ENCODE peak calls at places on chromosome 16, in eight cellular contexts. One of them, this sample, is unnamed. For H3K4me1, the result is how much of the 10 kb centered on the place peaks cover.

GRCh38 chr16:22191966-22192260 is 14.2 kb upstream of the EEF2K start:
- DNase-seq in esophagus squamous epithelium: no peak
- DNase-seq in IMR-90: peak
- DNase-seq in left ventricle myocardium inferior: no peak
- DNase-seq in aorta: no peak
- DNase-seq in right lobe of liver: no peak
- DNase-seq in endodermal cell: no peak
- DNase-seq in psoas muscle: peak
- DNase-seq in this sample: no peak

GRCh38 chr16:79519448-79519847 is 81.1 kb downstream of the MAF start:
- DNase-seq in right lobe of liver: peak
- DNase-seq in psoas muscle: peak
- DNase-seq in esophagus squamous epithelium: no peak
- DNase-seq in aorta: peak
- DNase-seq in IMR-90: no peak
- DNase-seq in endodermal cell: no peak
- DNase-seq in left ventricle myocardium inferior: peak
- DNase-seq in this sample: no peak

GRCh38 chr16:12176051-12176450 is 199.5 kb downstream of the SNX29 start:
- DNase-seq in esophagus squamous epithelium: no peak
- DNase-seq in IMR-90: no peak
- DNase-seq in left ventricle myocardium inferior: no peak
- DNase-seq in aorta: no peak
- DNase-seq in endodermal cell: no peak
- DNase-seq in psoas muscle: no peak
- DNase-seq in right lobe of liver: no peak
- DNase-seq in this sample: no peak

GRCh38 chr16:58280846-58281301 is 14.0 kb downstream of the PRSS54 start:
- DNase-seq in endodermal cell: no peak
- DNase-seq in aorta: no peak
- DNase-seq in esophagus squamous epithelium: no peak
- DNase-seq in left ventricle myocardium inferior: no peak
- DNase-seq in psoas muscle: no peak
- DNase-seq in IMR-90: no peak
- DNase-seq in right lobe of liver: no peak
- DNase-seq in this sample: no peak

GRCh38 chr16:24359490-24359889 is 103.4 kb downstream of the CACNG3 start:
- DNase-seq in right lobe of liver: no peak
- DNase-seq in left ventricle myocardium inferior: no peak
- DNase-seq in psoas muscle: no peak
- DNase-seq in esophagus squamous epithelium: no peak
- DNase-seq in aorta: no peak
- DNase-seq in IMR-90: no peak
- DNase-seq in endodermal cell: no peak
- DNase-seq in this sample: no peak

GRCh38 chr16:7086842-7087616 is 245.6 kb upstream of the RBFOX1 start:
- DNase-seq in endodermal cell: peak
- DNase-seq in aorta: no peak
- DNase-seq in esophagus squamous epithelium: no peak
- DNase-seq in IMR-90: no peak
- DNase-seq in left ventricle myocardium inferior: peak
- DNase-seq in psoas muscle: peak
- DNase-seq in right lobe of liver: peak
- DNase-seq in this sample: no peak

GRCh38 chr16:82638095-82638798 is 11.5 kb downstream of the CDH13 start:
- DNase-seq in aorta: no peak
- DNase-seq in endodermal cell: no peak
- DNase-seq in IMR-90: peak
- DNase-seq in left ventricle myocardium inferior: no peak
- DNase-seq in psoas muscle: no peak
- DNase-seq in right lobe of liver: no peak
- DNase-seq in esophagus squamous epithelium: no peak
- DNase-seq in this sample: no peak

GRCh38 chr16:59210955-59211541 is 476.9 kb upstream of the GOT2 start:
- DNase-seq in psoas muscle: no peak
- DNase-seq in esophagus squamous epithelium: no peak
- DNase-seq in aorta: no peak
- DNase-seq in left ventricle myocardium inferior: no peak
- DNase-seq in IMR-90: peak
- DNase-seq in endodermal cell: peak
- DNase-seq in right lobe of liver: no peak
- DNase-seq in this sample: no peak

GRCh38 chr16:56357291-56357764 is 68.0 kb downstream of the AMFR start:
- DNase-seq in IMR-90: peak
- DNase-seq in endodermal cell: peak
- DNase-seq in left ventricle myocardium inferior: peak
- DNase-seq in right lobe of liver: peak
- DNase-seq in psoas muscle: no peak
- DNase-seq in aorta: peak
- DNase-seq in esophagus squamous epithelium: no peak
- DNase-seq in this sample: peak

GRCh38 chr16:57538235-57538711 is 1.9 kb upstream of the CCDC102A start:
- DNase-seq in endodermal cell: peak
- DNase-seq in esophagus squamous epithelium: no peak
- DNase-seq in IMR-90: no peak
- DNase-seq in aorta: peak
- DNase-seq in right lobe of liver: no peak
- DNase-seq in left ventricle myocardium inferior: no peak
- DNase-seq in psoas muscle: no peak
- DNase-seq in this sample: no peak

GRCh38 chr16:80231888-80232287 is 308.9 kb upstream of the DYNLRB2 start:
- DNase-seq in aorta: no peak
- DNase-seq in right lobe of liver: no peak
- DNase-seq in psoas muscle: no peak
- DNase-seq in esophagus squamous epithelium: no peak
- DNase-seq in left ventricle myocardium inferior: no peak
- DNase-seq in endodermal cell: no peak
- DNase-seq in IMR-90: peak
- DNase-seq in this sample: no peak

GRCh38 chr16:10617662-10618420 is 37.4 kb upstream of the EMP2 start:
- DNase-seq in esophagus squamous epithelium: no peak
- DNase-seq in psoas muscle: no peak
- DNase-seq in IMR-90: no peak
- DNase-seq in aorta: no peak
- DNase-seq in endodermal cell: no peak
- DNase-seq in right lobe of liver: no peak
- DNase-seq in left ventricle myocardium inferior: no peak
- DNase-seq in this sample: no peak

GRCh38 chr16:83247767-83248372 is 559.9 kb upstream of the HSBP1 start:
- DNase-seq in endodermal cell: no peak
- DNase-seq in aorta: no peak
- DNase-seq in psoas muscle: no peak
- DNase-seq in left ventricle myocardium inferior: no peak
- DNase-seq in IMR-90: no peak
- DNase-seq in esophagus squamous epithelium: no peak
- DNase-seq in right lobe of liver: no peak
- DNase-seq in this sample: no peak

GRCh38 chr16:81410643-81411235 is 33.9 kb upstream of the CMIP start:
- DNase-seq in IMR-90: no peak
- DNase-seq in aorta: peak
- DNase-seq in left ventricle myocardium inferior: no peak
- DNase-seq in esophagus squamous epithelium: no peak
- DNase-seq in psoas muscle: no peak
- DNase-seq in endodermal cell: peak
- DNase-seq in right lobe of liver: no peak
- DNase-seq in this sample: no peak

GRCh38 chr16:54244061-54244886 is 42.3 kb downstream of the IRX3 start:
- DNase-seq in endodermal cell: peak
- DNase-seq in aorta: no peak
- DNase-seq in psoas muscle: no peak
- DNase-seq in right lobe of liver: no peak
- DNase-seq in IMR-90: no peak
- DNase-seq in esophagus squamous epithelium: no peak
- DNase-seq in left ventricle myocardium inferior: no peak
- DNase-seq in this sample: no peak

GRCh38 chr16:81608515-81609209 is 164.1 kb downstream of the CMIP start:
- DNase-seq in endodermal cell: no peak
- DNase-seq in esophagus squamous epithelium: no peak
- DNase-seq in IMR-90: peak
- DNase-seq in psoas muscle: peak
- DNase-seq in aorta: no peak
- DNase-seq in left ventricle myocardium inferior: no peak
- DNase-seq in right lobe of liver: no peak
- DNase-seq in this sample: no peak

DNA sequence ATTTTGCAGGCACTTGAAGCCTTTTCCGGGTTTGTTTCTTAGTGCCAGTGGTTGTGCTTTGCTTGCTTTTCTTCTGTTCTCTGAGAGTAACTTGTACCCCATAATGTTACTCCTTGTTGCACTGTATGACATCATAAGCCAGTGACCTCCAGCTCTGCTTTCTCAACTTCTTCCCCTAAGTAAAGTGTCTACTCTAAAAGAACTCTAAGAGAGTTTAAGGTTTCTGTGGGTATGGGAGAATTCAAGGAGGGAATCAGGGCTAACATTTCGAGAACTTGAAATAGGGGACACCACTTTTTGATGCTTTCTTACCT is 64.6 kb downstream of the TANGO6 start:
- DNase-seq in psoas muscle: no peak
- DNase-seq in aorta: no peak
- DNase-seq in endodermal cell: no peak
- DNase-seq in IMR-90: peak
- DNase-seq in esophagus squamous epithelium: no peak
- DNase-seq in right lobe of liver: no peak
- DNase-seq in left ventricle myocardium inferior: no peak
- DNase-seq in this sample: no peak
- H3K4me3 ChIP-seq in psoas muscle: no peak
- H3K4me3 ChIP-seq in aorta: no peak
- H3K4me3 ChIP-seq in endodermal cell: peak
- H3K4me3 ChIP-seq in IMR-90: no peak
- H3K4me3 ChIP-seq in esophagus squamous epithelium: no peak
- H3K4me3 ChIP-seq in right lobe of liver: no peak
- H3K4me3 ChIP-seq in left ventricle myocardium inferior: no peak
- H3K4me3 ChIP-seq in this sample: no peak

DNA sequence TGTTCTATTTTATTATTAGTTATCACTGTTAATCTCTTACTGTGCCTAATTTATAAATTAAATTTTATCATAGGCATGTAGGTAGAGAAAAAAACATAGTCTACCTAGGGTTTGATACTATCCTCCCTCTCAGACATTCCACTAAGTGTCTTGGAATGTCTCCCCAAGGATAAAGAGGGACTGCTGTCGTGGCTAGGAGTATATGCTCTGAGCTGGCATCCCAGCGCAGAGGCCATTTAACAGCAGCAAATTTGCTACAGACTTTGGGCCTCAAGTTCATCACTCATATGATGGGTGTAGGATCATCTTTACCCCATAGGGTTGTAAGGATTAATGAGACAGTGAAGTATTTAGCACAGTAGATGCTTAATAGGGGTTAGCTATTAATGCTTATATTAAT is 56.7 kb downstream of the ZFHX3 start:
- DNase-seq in esophagus squamous epithelium: no peak
- DNase-seq in IMR-90: no peak
- DNase-seq in aorta: no peak
- DNase-seq in endodermal cell: no peak
- DNase-seq in right lobe of liver: no peak
- DNase-seq in left ventricle myocardium inferior: no peak
- DNase-seq in psoas muscle: no peak
- DNase-seq in this sample: no peak
- H3K4me1 ChIP-seq in esophagus squamous epithelium: half or more
- H3K4me1 ChIP-seq in IMR-90: under half
- H3K4me1 ChIP-seq in aorta: under half
- H3K4me1 ChIP-seq in endodermal cell: under half
- H3K4me1 ChIP-seq in right lobe of liver: half or more
- H3K4me1 ChIP-seq in left ventricle myocardium inferior: half or more
- H3K4me1 ChIP-seq in psoas muscle: half or more
- H3K4me1 ChIP-seq in this sample: under half

GRCh38 chr16:86257546-86257945 is 252.8 kb upstream of the FOXF1 start:
- DNase-seq in right lobe of liver: no peak
- DNase-seq in psoas muscle: no peak
- DNase-seq in IMR-90: no peak
- DNase-seq in esophagus squamous epithelium: no peak
- DNase-seq in left ventricle myocardium inferior: no peak
- DNase-seq in endodermal cell: no peak
- DNase-seq in aorta: no peak
- DNase-seq in this sample: no peak

GRCh38 chr16:86261379-86261778 is 248.9 kb upstream of the FOXF1 start:
- DNase-seq in endodermal cell: peak
- DNase-seq in psoas muscle: no peak
- DNase-seq in IMR-90: peak
- DNase-seq in aorta: no peak
- DNase-seq in left ventricle myocardium inferior: no peak
- DNase-seq in esophagus squamous epithelium: no peak
- DNase-seq in right lobe of liver: no peak
- DNase-seq in this sample: no peak

GRCh38 chr16:86256995-86257394 is 253.3 kb upstream of the FOXF1 start:
- DNase-seq in right lobe of liver: no peak
- DNase-seq in left ventricle myocardium inferior: no peak
- DNase-seq in IMR-90: no peak
- DNase-seq in aorta: no peak
- DNase-seq in psoas muscle: no peak
- DNase-seq in esophagus squamous epithelium: no peak
- DNase-seq in endodermal cell: peak
- DNase-seq in this sample: no peak

GRCh38 chr16:86259499-86259898 is 250.8 kb upstream of the FOXF1 start:
- DNase-seq in psoas muscle: no peak
- DNase-seq in left ventricle myocardium inferior: no peak
- DNase-seq in right lobe of liver: no peak
- DNase-seq in IMR-90: no peak
- DNase-seq in esophagus squamous epithelium: no peak
- DNase-seq in aorta: no peak
- DNase-seq in endodermal cell: peak
- DNase-seq in this sample: no peak

GRCh38 chr16:86258713-86259112 is 251.6 kb upstream of the FOXF1 start:
- DNase-seq in aorta: no peak
- DNase-seq in right lobe of liver: no peak
- DNase-seq in IMR-90: peak
- DNase-seq in psoas muscle: no peak
- DNase-seq in endodermal cell: peak
- DNase-seq in esophagus squamous epithelium: no peak
- DNase-seq in left ventricle myocardium inferior: no peak
- DNase-seq in this sample: no peak
- H3K27ac ChIP-seq in aorta: no peak
- H3K27ac ChIP-seq in right lobe of liver: no peak
- H3K27ac ChIP-seq in IMR-90: peak
- H3K27ac ChIP-seq in psoas muscle: no peak
- H3K27ac ChIP-seq in endodermal cell: no peak
- H3K27ac ChIP-seq in esophagus squamous epithelium: peak
- H3K27ac ChIP-seq in left ventricle myocardium inferior: no peak
- H3K27ac ChIP-seq in this sample: no peak

DNA sequence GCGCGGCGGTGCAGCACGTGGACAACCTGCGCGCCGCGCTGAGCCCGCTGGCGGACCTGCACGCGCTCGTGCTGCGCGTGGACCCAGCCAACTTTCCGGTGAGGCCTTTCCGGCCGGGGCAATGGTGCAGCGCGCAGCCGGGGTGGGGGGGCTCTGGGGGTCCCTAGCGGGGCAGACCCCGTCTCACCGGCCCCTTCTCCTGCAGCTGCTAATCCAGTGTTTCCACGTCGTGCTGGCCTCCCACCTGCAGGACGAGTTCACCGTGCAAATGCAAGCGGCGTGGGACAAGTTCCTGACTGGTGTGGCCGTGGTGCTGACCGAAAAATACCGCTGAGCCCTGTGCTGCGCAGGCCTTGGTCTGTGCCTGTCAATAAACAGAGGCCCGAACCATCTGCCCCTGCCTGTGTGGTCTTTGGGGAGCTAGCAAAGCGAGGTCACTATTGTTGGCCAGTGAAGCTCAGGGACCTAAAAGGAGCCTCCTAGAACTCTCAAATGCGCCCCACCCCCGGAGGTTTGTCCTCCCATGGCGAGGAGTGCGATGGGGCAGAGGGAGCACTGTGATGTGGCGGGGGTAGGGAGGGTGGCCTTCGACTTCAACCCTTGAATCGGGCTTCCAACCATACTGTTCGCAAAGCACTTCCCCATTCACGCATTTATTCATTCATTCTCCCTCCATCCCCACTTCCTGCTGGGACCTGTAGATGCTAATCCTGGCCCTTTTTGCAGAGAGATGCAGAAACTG is 768 bp downstream of the HBM start:
- DNase-seq in left ventricle myocardium inferior: no peak
- DNase-seq in esophagus squamous epithelium: no peak
- DNase-seq in right lobe of liver: no peak
- DNase-seq in psoas muscle: no peak
- DNase-seq in aorta: no peak
- DNase-seq in endodermal cell: no peak
- DNase-seq in IMR-90: no peak
- DNase-seq in this sample: no peak
- H3K4me3 ChIP-seq in left ventricle myocardium inferior: peak
- H3K4me3 ChIP-seq in esophagus squamous epithelium: no peak
- H3K4me3 ChIP-seq in right lobe of liver: no peak
- H3K4me3 ChIP-seq in psoas muscle: peak
- H3K4me3 ChIP-seq in aorta: no peak
- H3K4me3 ChIP-seq in endodermal cell: no peak
- H3K4me3 ChIP-seq in IMR-90: no peak
- H3K4me3 ChIP-seq in this sample: peak